ENCODE peak calls at places on chromosome 10, in five cellular contexts. U is activated B cell treated with CpG ODN at 0.5 μM for 24 hours, S is upper lobe of left lung, E is neural progenitor cell, H is B cell. B is an unnamed sample.

GRCh38 chr10:11655839-11656238 is 44.4 kb upstream of the USP6NL start:
- DNase-seq in U (no peak), S (no peak), E (no peak), H (no peak), B (no peak)

GRCh38 chr10:61758440-61758839 is 95.7 kb downstream of the CABCOCO1 start:
- DNase-seq in U (no peak), S (no peak), E (no peak), H (no peak), B (no peak)

GRCh38 chr10:123942114-123942513 is 50.5 kb upstream of the CPXM2 start:
- DNase-seq in U (no peak), S (no peak), E (no peak), H (no peak), B (no peak)

GRCh38 chr10:30821994-30822692 is 192.6 kb upstream of the LYZL2 start:
- DNase-seq in U (no peak), S (no peak), E (no peak), H (no peak), B (no peak)

GRCh38 chr10:92490387-92490786 is 83.5 kb downstream of the IDE start:
- DNase-seq in U (no peak), S (no peak), E (no peak), H (no peak), B (no peak)

GRCh38 chr10:46554166-46554781 is 2.2 kb downstream of the GPRIN2 start:
- DNase-seq in U (no peak), S (no peak), E (no peak), H (peak), B (no peak)

GRCh38 chr10:63700209-63700934 is 179.2 kb downstream of the REEP3 start:
- DNase-seq in U (no peak), S (peak), E (no peak), H (no peak), B (no peak)

GRCh38 chr10:125633517-125633999 is 49.4 kb downstream of the TEX36 start:
- DNase-seq in U (no peak), S (no peak), E (no peak), H (no peak), B (no peak)

GRCh38 chr10:91210435-91210834 is 10.0 kb upstream of the PCGF5 start:
- DNase-seq in U (no peak), S (peak), E (no peak), H (peak), B (no peak)

GRCh38 chr10:103197891-103198290 is 4.8 kb upstream of the NT5C2 start:
- DNase-seq in U (no peak), S (no peak), E (no peak), H (no peak), B (no peak)

GRCh38 chr10:131650169-131650705 is 250.6 kb upstream of the PPP2R2D start:
- DNase-seq in U (no peak), S (no peak), E (no peak), H (no peak), B (no peak)

GRCh38 chr10:74103560-74104248 is 46.9 kb downstream of the AP3M1 start:
- DNase-seq in U (no peak), S (no peak), E (peak), H (no peak), B (no peak)

GRCh38 chr10:53983431-53983830 is 817.6 kb downstream of the PCDH15 start:
- DNase-seq in U (no peak), S (no peak), E (no peak), H (no peak), B (no peak)

GRCh38 chr10:68560916-68561691 is 967 bp downstream of the TET1 start:
- DNase-seq in U (peak), S (no peak), E (peak), H (no peak), B (no peak)

GRCh38 chr10:60467202-60467546 is 77.5 kb upstream of the ANK3 start:
- DNase-seq in U (no peak), S (no peak), E (no peak), H (no peak), B (no peak)

GRCh38 chr10:60464659-60465058 is 75.0 kb upstream of the ANK3 start:
- DNase-seq in U (no peak), S (no peak), E (no peak), H (no peak), B (no peak)

GRCh38 chr10:60463726-60464125 is 74.1 kb upstream of the ANK3 start:
- DNase-seq in U (no peak), S (no peak), E (no peak), H (no peak), B (no peak)

GRCh38 chr10:60465801-60466200 is 76.1 kb upstream of the ANK3 start:
- DNase-seq in U (no peak), S (no peak), E (no peak), H (no peak), B (no peak)

DNA sequence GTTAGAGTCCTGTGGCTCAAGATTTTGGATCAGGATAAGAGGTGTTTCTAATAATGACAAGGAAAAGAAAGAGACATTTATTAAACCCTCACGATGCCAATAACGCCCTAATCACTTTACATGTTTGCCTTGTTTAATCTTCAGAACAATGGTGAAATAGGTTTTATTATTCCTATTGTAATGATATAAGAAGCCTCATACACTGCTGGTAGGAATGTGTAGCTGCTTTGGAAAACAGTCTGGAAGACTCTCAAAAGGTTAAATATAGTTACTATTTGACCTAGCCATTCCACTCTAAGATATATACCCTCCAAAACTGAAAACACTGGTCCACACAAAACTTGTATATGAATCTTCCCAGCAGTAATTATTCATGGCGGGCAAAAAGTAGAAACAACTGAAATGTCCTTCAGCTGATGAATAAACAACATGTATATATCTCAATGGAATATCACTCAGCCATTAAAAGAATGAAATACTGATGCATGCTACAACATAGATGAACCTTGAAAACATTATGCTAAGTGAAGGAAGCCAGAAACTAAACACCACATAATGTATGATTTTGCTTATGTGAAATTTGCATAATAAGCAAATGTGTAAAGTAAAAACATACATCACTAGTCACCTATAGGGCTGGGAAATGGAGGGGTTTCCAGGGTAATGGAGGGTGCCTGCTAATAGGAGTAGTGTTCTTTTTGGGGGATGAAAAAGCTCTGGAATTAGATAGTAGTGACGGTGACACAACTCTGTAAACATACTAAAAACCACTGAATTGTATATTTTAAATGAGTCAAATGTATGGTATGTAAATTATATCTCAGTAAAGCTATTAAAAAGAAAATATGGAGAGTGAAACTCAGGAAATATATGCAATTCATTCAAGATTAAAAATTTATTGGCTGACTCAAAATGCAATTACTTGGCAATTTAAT is 76.9 kb upstream of the ANK3 start:
- DNase-seq in U (no peak), S (no peak), E (no peak), H (no peak), B (no peak)
- TF ChIP-seq CTCF in U (no peak), S (no peak), E (peak), H (no peak), B (no peak)

GRCh38 chr10:59905735-59906416 is 480 bp downstream of the CCDC6 start:
- DNase-seq in U (peak), S (no peak), E (peak), H (no peak), B (no peak)

GRCh38 chr10:59904431-59905065 is 1.8 kb downstream of the CCDC6 start:
- DNase-seq in U (no peak), S (no peak), E (peak), H (no peak), B (no peak)

GRCh38 chr10:59906417-59907202 is at the start of gene CCDC6:
- DNase-seq in U (peak), S (peak), E (peak), H (peak), B (peak)

GRCh38 chr10:59903871-59904270 is 2.5 kb downstream of the CCDC6 start:
- DNase-seq in U (no peak), S (no peak), E (no peak), H (no peak), B (no peak)

DNA sequence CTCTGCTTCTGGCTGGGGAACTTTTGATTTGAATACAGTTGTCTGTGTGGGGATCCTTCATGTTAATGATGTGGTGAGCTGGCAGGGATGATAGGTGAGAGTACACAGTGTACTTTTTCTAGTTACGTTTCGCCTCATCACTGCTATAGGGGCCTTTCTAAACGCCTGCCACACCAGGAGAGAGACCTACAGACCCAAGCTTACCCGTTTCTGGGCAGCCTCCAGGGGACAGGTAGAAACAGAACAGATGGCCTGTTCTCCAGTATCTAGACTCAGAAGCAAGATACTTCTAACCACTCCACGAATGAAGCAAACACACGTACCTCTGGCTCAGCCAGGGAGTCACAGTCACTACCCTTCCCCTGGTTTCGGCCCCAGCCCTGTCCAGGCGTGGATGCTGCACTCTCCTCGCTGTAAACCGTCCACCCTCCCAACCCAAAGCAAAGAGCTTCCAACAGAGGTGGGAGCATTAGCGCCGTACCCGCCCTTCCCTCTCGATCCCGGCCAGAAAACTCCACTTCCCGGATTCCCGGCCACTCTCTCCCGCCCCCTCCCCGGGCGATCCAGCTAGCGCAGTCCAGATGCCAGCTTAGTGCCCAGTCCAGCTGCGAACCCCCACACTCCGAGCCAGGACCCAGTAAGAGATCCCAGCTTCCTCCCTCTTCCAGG is 1.2 kb downstream of the CCDC6 start:
- DNase-seq in U (peak), S (peak), E (peak), H (peak), B (no peak)
- TF ChIP-seq CTCF in U (no peak), S (no peak), E (no peak), H (no peak), B (no peak)

GRCh38 chr10:69791812-69792211 is 9.9 kb upstream of the COL13A1 start:
- DNase-seq in U (no peak), S (no peak), E (no peak), H (no peak), B (no peak)

GRCh38 chr10:69797959-69798358 is 3.7 kb upstream of the COL13A1 start:
- DNase-seq in U (no peak), S (no peak), E (no peak), H (no peak), B (no peak)

GRCh38 chr10:69794673-69795072 is 7.0 kb upstream of the COL13A1 start:
- DNase-seq in U (no peak), S (no peak), E (no peak), H (no peak), B (no peak)

GRCh38 chr10:69792361-69792760 is 9.3 kb upstream of the COL13A1 start:
- DNase-seq in U (no peak), S (no peak), E (no peak), H (no peak), B (no peak)

GRCh38 chr10:69795242-69795934 is 6.3 kb upstream of the COL13A1 start:
- DNase-seq in U (no peak), S (no peak), E (no peak), H (no peak), B (no peak)
- TF ChIP-seq CTCF in U (no peak), S (no peak), E (no peak), H (no peak), B (no peak)

GRCh38 chr10:130179640-130180039 is 43.4 kb downstream of the GLRX3 start:
- DNase-seq in U (no peak), S (no peak), E (peak), H (no peak), B (no peak)
- TF ChIP-seq CTCF in U (no peak), S (peak), E (peak), H (no peak), B (peak)